ENCODE peak calls at places on chromosome 10, in four cellular contexts. J, T, G and Z are unnamed samples.

GRCh38 chr10:79385804-79386531 is 38.7 kb downstream of the PPIF start:
- DNase-seq in G (no peak), J (peak), T (peak), Z (no peak)

GRCh38 chr10:70974351-70974901 is 86.1 kb upstream of the PCBD1 start:
- DNase-seq in T (peak), J (no peak), G (no peak), Z (no peak)

GRCh38 chr10:31927597-31928530 is 767 bp downstream of the ARHGAP12 start:
- DNase-seq in G (no peak), J (peak), T (peak), Z (no peak)

GRCh38 chr10:85995791-85996190 is 370.8 kb downstream of the GRID1 start:
- DNase-seq in J (no peak), T (peak), G (peak), Z (no peak)

GRCh38 chr10:78362406-78363022 is 328.9 kb downstream of the RPS24 start:
- DNase-seq in G (no peak), J (no peak), T (no peak), Z (no peak)

GRCh38 chr10:45015590-45015989 is 14.9 kb downstream of the ZNF22 start:
- DNase-seq in G (no peak), J (no peak), T (no peak), Z (no peak)

GRCh38 chr10:78980815-78981214 is 88.0 kb upstream of the ZMIZ1 start:
- DNase-seq in T (no peak), J (no peak), G (no peak), Z (no peak)

GRCh38 chr10:49083256-49083655 is 32.1 kb downstream of the VSTM4 start:
- DNase-seq in J (no peak), G (no peak), T (no peak), Z (no peak)

GRCh38 chr10:86535057-86535882 is 13.7 kb upstream of the WAPL start:
- DNase-seq in T (peak), J (peak), G (peak), Z (no peak)

GRCh38 chr10:66625709-66626590 is 299.9 kb upstream of the LRRTM3 start:
- DNase-seq in T (no peak), G (no peak), J (no peak), Z (no peak)

GRCh38 chr10:75071756-75072155 is 39.7 kb upstream of the SAMD8 start:
- DNase-seq in G (no peak), T (no peak), J (no peak), Z (no peak)

GRCh38 chr10:80191589-80192270 is 13.6 kb downstream of the ANXA11 start:
- DNase-seq in G (no peak), J (no peak), T (no peak), Z (no peak)

GRCh38 chr10:74754397-74754796 is 72.0 kb upstream of the KAT6B start:
- DNase-seq in T (no peak), J (no peak), G (no peak), Z (no peak)

GRCh38 chr10:58666024-58666423 is 153.4 kb downstream of the BICC1 start:
- DNase-seq in G (no peak), J (no peak), T (no peak), Z (no peak)

GRCh38 chr10:60032723-60033122 is 126.4 kb upstream of the CCDC6 start:
- DNase-seq in J (no peak), G (peak), T (peak), Z (no peak)

GRCh38 chr10:3095373-3096139 is 28.2 kb downstream of the PFKP start:
- DNase-seq in G (peak), T (peak), J (no peak), Z (peak)

GRCh38 chr10:9762966-9763656 is 1254.6 kb upstream of the CELF2 start:
- DNase-seq in G (no peak), T (no peak), J (no peak), Z (no peak)

GRCh38 chr10:5527332-5528200 is 2.8 kb downstream of the CALML3 start:
- DNase-seq in G (no peak), J (no peak), T (no peak), Z (no peak)

GRCh38 chr10:6771361-6771760 is 191.3 kb upstream of the PRKCQ start:
- DNase-seq in J (no peak), T (no peak), G (no peak), Z (no peak)

GRCh38 chr10:99304857-99305220 is 24.3 kb upstream of the CNNM1 start:
- DNase-seq in T (no peak), G (no peak), J (no peak), Z (no peak)

GRCh38 chr10:91665842-91666241 is 33.0 kb upstream of the PPP1R3C start:
- DNase-seq in T (no peak), J (no peak), G (no peak), Z (no peak)

GRCh38 chr10:106711313-106711906 is 453.1 kb downstream of the SORCS1 start:
- DNase-seq in G (peak), T (peak), J (peak), Z (no peak)

GRCh38 chr10:125149278-125150047 is 10.9 kb downstream of the CTBP2 start:
- DNase-seq in G (peak), J (no peak), T (peak), Z (no peak)

GRCh38 chr10:77862595-77862994 is 64.0 kb downstream of the DLG5 start:
- DNase-seq in T (no peak), J (no peak), G (no peak), Z (no peak)

GRCh38 chr10:6050801-6051445 is 11.2 kb downstream of the IL2RA start:
- DNase-seq in T (peak), G (no peak), J (no peak), Z (no peak)

GRCh38 chr10:77418211-77418640 is 219.4 kb downstream of the KCNMA1 start:
- DNase-seq in T (no peak), J (no peak), G (no peak), Z (no peak)

GRCh38 chr10:3372284-3372683 is 199.7 kb upstream of the PITRM1 start:
- DNase-seq in G (no peak), T (no peak), J (no peak), Z (no peak)

GRCh38 chr10:75417522-75417927 is 13.9 kb upstream of the LRMDA start:
- DNase-seq in J (peak), T (no peak), G (no peak), Z (no peak)

GRCh38 chr10:107165007-107165406 is 501 bp upstream of the SORCS1 start:
- DNase-seq in T (no peak), G (no peak), J (no peak), Z (no peak)

GRCh38 chr10:2731940-2732339 is 335.4 kb upstream of the PFKP start:
- DNase-seq in J (no peak), T (no peak), G (no peak), Z (no peak)

GRCh38 chr10:90644165-90644564 is 213.7 kb downstream of the HTR7 start:
- DNase-seq in J (no peak), T (no peak), G (no peak), Z (no peak)

GRCh38 chr10:15168296-15168780 is at the start of gene NMT2:
- DNase-seq in J (peak), G (peak), T (peak), Z (no peak)

GRCh38 chr10:127302343-127302742 is 106.0 kb upstream of the INSYN2A start:
- DNase-seq in T (no peak), J (no peak), G (no peak), Z (no peak)

GRCh38 chr10:48495282-48496045 is 109.4 kb downstream of the ARHGAP22 start:
- DNase-seq in J (peak), G (no peak), T (no peak), Z (no peak)

DNA sequence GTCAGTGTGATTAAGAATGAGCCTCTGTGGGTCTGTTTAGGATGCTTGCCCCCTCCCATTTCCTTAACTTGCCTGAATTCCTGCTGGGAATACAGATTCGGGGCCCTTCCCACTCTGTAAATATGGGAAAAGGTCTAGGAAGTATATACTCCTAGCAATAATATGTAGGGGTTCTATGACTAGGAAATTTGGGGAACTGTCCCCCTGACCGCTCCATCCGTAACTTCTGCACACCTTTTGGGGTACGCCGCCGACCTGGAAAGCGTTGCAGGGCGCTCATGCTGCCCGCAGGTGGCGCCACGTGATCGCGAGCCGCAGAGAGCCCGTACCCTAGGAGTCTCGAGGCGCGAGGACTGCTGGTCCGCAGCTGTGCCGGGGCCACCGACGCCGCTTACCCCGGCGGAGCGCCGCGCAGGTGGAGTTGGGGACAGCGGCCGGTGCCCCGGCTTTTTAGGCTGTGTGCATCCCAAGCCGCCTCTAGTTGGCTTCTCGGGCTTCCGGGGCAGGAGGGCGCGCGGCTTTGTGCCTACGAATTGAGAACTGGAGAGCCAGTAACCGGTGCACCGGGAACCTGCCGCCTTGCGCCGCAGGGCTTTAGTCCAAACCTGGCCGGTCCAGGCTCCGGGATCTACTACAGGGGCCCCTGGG is 656 bp upstream of the CNNM2 start:
- DNase-seq in G (peak), T (peak), J (peak), Z (no peak)
- TF ChIP-seq POLR2AphosphoS5 in G (no peak), T (no peak), J (peak), Z (no peak)

DNA sequence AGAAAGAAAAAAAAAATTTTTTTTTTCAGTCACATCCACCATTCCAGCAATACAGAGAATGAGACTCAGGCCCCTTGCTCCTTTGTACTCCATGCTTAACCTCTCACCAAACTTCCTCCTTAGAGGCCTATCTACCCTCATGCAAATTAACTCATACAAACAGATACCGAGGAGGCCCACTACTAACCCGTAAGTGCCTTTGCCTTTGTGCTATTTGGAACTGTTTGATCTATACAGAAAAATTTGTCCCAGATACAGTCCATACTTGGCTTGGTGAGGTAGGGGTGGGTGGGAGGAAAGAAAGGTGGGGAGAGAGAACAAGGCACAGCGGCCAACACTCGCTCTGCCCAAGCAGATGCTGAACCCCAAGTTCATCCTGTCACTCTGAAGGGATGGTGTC is 87.8 kb upstream of the DUSP5 start:
- DNase-seq in J (no peak), T (no peak), G (no peak), Z (no peak)
- H3K9ac ChIP-seq in J (no peak), T (peak), G (peak), Z (no peak)

DNA sequence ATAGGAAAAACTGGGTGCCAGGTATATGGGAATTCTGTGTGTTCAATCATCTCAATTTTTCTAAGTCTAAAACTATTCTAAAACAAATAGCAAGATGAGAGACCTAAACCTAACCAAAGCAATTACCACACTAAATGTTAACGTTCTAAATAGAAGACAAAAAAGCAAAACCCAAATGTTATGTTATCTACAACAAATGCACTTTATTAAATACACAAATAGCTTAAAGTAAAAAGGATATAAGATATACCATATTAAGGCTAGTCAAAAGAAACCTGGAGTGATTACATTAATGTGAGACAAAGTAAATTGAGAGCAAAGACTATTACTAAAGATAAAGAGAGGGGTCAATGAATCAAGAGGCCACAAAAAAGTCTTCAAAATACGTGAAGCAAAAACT is 81.4 kb downstream of the LARP4B start:
- DNase-seq in T (no peak), G (no peak), J (no peak), Z (no peak)
- TF ChIP-seq POLR2AphosphoS5 in T (no peak), G (no peak), J (no peak), Z (no peak)

GRCh38 chr10:73591578-73591902 is 398 bp upstream of the USP54 start:
- DNase-seq in G (no peak), J (no peak), T (no peak), Z (no peak)
- H3K9ac ChIP-seq in G (peak), J (peak), T (no peak), Z (peak)

GRCh38 chr10:113035724-113036312 is 85.8 kb downstream of the TCF7L2 start:
- DNase-seq in T (no peak), G (no peak), J (no peak), Z (no peak)
- TF ChIP-seq POLR2AphosphoS5 in T (no peak), G (peak), J (no peak), Z (no peak)

DNA sequence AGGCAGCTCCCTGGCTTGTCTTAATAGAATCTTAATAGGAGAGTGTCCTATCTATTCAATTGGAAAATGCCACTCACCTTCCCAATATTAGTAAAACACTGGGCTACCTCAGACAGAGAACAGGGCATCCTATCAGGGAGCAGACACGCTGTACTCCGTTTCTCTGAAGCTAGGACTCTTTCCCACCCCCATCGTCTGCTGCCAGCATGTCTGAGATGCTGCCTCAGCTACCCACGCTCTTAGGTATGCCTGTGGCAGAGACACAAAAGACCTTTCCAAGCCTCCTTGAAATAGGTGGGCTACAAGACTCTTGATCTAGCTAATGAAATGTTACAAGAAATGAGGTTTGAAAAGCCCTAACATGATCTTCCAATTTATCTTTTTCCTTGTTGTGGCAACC is 2.5 kb upstream of the LRIT2 start:
- DNase-seq in T (no peak), J (no peak), G (no peak), Z (no peak)
- H3K9ac ChIP-seq in T (no peak), J (no peak), G (no peak), Z (no peak)

GRCh38 chr10:72328045-72328828 is 26.5 kb downstream of the DNAJB12 start:
- DNase-seq in T (peak), G (no peak), J (peak), Z (no peak)
- TF ChIP-seq POLR2AphosphoS5 in T (no peak), G (peak), J (no peak), Z (no peak)

GRCh38 chr10:122115874-122116273 is 126.9 kb downstream of the TACC2 start:
- DNase-seq in G (no peak), J (no peak), T (no peak), Z (no peak)

GRCh38 chr10:122116331-122116730 is 127.4 kb downstream of the TACC2 start:
- DNase-seq in T (no peak), G (no peak), J (no peak), Z (no peak)

GRCh38 chr10:122113161-122113944 is 124.4 kb downstream of the TACC2 start:
- DNase-seq in T (peak), G (peak), J (peak), Z (no peak)

GRCh38 chr10:122112625-122113160 is 123.7 kb downstream of the TACC2 start:
- DNase-seq in J (peak), T (peak), G (peak), Z (no peak)

GRCh38 chr10:122114156-122114747 is 125.3 kb downstream of the TACC2 start:
- DNase-seq in G (no peak), T (no peak), J (no peak), Z (no peak)
- H3K9ac ChIP-seq in G (peak), T (no peak), J (no peak), Z (no peak)

DNA sequence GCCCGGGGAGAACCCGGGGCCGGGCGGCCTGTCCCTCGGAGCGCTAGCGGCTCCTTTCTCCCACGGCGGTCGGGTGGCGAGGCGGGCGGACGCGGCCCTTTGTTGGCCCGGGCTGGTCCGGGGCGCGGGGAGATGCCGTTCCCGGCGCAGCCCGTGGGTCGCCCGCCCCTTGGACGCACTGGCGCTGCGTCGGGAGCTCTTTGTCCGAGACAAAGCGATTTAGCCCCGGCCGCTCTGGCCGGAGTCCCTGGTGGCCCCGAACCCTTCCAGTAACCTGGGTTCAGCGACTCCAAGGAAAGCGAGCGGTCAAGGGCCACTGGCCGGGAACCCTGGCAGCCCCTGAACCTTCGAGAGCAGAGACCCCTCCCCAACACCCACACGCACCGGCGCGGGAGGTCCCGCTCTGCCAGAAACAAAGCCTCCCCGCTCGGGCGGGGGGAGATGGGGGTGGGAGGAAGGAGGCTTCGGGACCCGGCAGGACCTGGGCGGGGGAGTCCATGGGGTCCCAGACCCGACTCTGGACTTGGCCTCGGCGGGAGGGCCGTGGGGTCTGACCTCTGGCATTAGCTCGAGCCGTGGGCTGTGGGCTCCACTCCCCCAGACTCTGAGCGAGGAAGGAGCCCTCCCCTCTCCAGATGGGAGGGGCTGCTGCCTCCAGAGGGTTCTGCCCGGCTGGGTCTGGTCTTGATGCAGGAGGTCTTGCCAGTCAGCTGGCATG is 832 bp downstream of the DPYSL4 start:
- DNase-seq in G (no peak), T (no peak), J (peak), Z (no peak)
- TF ChIP-seq POLR2AphosphoS5 in G (no peak), T (no peak), J (no peak), Z (no peak)